ENCODE peak calls at places on chromosomes 1 and 21, in five cellular contexts. V is effector memory CD4-positive, alpha-beta T cell; N is body of pancreas; B is IMR-90; T is mesenchymal stem cell. I is an unnamed sample.

GRCh38 chr1:167455786-167456446 is 62.4 kb downstream of the CD247 start:
- DNase-seq in V (peak; percentile 45), N (no peak), B (no peak), T (peak; percentile 30), I (peak; percentile 45)

GRCh38 chr1:204152310-204153044 is 633 bp upstream of the ETNK2 start:
- DNase-seq in V (no peak), N (no peak), B (no peak), T (no peak), I (no peak)

GRCh38 chr21:31161157-31161556 is 122.9 kb upstream of the KRTAP19-8 start:
- DNase-seq in V (no peak), N (no peak), B (peak; percentile 15), T (peak; percentile 69), I (peak; percentile 57)

GRCh38 chr1:234478152-234478480 is 863 bp downstream of the TARBP1 start:
- DNase-seq in V (peak; percentile 45), N (peak; percentile 74), B (peak; percentile 28), T (no peak), I (peak; percentile 55)

GRCh38 chr1:185352067-185352466 is 35.0 kb upstream of the IVNS1ABP start:
- DNase-seq in V (no peak), N (no peak), B (peak; percentile 32), T (peak; percentile 33), I (no peak)

GRCh38 chr21:19029816-19030215 is 626.2 kb upstream of the TMPRSS15 start:
- DNase-seq in V (no peak), N (no peak), B (no peak), T (no peak), I (no peak)

GRCh38 chr1:25906644-25907300 is 553 bp upstream of the STMN1 start:
- DNase-seq in V (peak; percentile 21), N (no peak), B (no peak), T (no peak), I (peak; percentile 64)

GRCh38 chr1:224727851-224728250 is 111.7 kb downstream of the CNIH3 start:
- DNase-seq in V (no peak), N (no peak), B (no peak), T (peak; percentile 73), I (no peak)

GRCh38 chr1:186498071-186498470 is 37.2 kb upstream of the PDC start:
- DNase-seq in V (no peak), N (no peak), B (no peak), T (no peak), I (no peak)
- H3K4me1 ChIP-seq in V (no peaks in the 10 kb centered on the region), N (no peaks in the 10 kb centered on the region), B (peaks cover under 1% of the 10 kb centered on the region), T (no peaks in the 10 kb centered on the region), I (no peaks in the 10 kb centered on the region)

DNA sequence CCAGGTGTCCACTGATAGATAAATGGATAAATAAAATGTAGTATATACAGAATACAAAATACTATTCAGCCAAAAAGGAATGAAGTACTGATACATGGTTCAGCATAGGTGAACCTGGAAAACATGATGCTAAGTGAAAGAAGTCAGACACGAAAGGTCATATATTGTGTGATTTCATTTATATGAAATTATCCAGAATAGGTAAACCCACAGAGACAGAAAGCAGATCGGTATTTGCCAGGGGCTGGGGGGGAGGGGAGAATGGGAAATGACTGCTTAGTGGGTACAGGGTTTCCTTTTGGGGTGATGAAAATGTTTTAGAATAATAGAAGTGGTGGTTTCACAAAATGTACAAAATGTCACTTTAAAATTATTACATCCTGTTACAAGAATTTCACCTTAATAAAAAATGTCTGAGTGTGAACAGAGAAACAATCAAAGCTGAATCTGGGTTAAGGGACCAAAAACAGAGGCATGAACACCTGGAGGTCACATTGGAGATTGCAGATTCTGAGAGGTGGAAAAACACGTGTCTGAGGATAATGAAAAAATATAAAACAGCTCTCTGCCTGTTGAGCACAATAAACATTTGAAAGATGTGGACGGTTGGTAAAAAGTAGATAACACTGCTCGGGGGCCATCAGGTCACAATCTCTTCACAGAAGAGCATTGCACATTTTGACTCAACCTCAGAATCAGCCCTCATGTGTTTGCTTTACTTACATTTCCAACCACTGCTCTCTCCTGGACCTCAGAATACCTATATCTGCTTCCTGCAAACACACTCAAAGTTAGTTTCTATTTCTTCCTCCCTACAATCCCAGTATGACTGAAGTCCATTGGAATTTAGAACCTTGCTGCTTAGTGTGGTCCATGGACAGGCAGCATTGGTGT is 3.3 kb downstream of the SLAMF6 start:
- DNase-seq in V (no peak), N (no peak), B (no peak), T (no peak), I (no peak)
- H3K4me3 ChIP-seq in V (peak overlapping the region; percentile 49), N (no peak overlapping the region), B (no peak overlapping the region), T (no peak overlapping the region), I (no peak overlapping the region)

GRCh38 chr1:162291000-162291399 is 85.7 kb downstream of the SPATA46 start:
- DNase-seq in V (no peak), N (no peak), B (no peak), T (no peak), I (no peak)

GRCh38 chr1:162283657-162284056 is 93.0 kb downstream of the SPATA46 start:
- DNase-seq in V (no peak), N (peak; percentile 52), B (no peak), T (no peak), I (no peak)

GRCh38 chr1:162284206-162284955 is 92.3 kb downstream of the SPATA46 start:
- DNase-seq in V (no peak), N (peak; percentile 26), B (no peak), T (no peak), I (no peak)

GRCh38 chr1:162285149-162285561 is 91.5 kb downstream of the SPATA46 start:
- DNase-seq in V (no peak), N (peak; percentile 88), B (no peak), T (no peak), I (no peak)
- H3K27ac ChIP-seq in V (no peak overlapping the region), N (peak overlapping the region; percentile 74), B (no peak overlapping the region), T (no peak overlapping the region), I (no peak overlapping the region)

GRCh38 chr1:179126338-179127060 is 44.6 kb downstream of the TOR3A start:
- DNase-seq in V (no peak), N (peak; percentile 41), B (no peak), T (no peak), I (no peak)
- H3K4me1 ChIP-seq in V (no peaks in the 10 kb centered on the region), N (peaks cover 14% of the 10 kb centered on the region), B (peaks cover 16% of the 10 kb centered on the region), T (peaks cover 13% of the 10 kb centered on the region), I (no peaks in the 10 kb centered on the region)

DNA sequence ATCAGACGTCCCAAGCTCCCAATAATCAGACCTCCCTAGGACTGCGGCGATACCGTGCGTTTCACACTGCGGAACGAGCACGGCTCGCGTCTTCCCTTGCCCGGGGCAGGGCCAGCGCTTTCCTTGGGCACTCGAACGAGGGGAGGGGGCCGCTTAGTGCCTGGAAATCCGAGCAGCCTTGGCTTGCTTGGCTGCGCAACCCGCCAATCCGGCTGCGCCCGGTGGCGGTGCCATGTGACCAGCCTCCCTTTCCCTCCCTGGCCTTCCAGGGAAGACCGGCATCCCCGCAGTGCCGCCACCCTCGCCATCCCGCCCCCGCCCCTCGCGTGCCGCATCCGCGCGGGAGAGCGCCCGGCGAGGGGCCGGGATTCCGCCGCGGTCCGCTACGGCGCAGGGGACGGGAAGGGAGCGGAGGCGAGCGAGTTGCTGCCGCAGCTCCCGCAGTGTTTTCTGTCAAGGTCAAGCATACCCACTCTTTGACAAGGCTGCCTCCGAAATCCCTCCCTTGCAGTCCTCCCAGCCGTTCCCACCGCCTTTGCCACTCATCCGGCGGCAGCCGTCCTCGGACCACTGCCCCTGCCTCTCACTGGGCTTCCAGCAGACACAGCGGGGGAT is 8.3 kb upstream of the RNF19B start:
- DNase-seq in V (no peak), N (peak; percentile 64), B (peak; percentile 45), T (peak; percentile 62), I (peak; percentile 76)
- H3K4me3 ChIP-seq in V (peak overlapping the region; percentile 45), N (no peak overlapping the region), B (peak overlapping the region; percentile 43), T (peak overlapping the region; percentile 81), I (peak overlapping the region; percentile 58)

GRCh38 chr1:19754482-19754881 is 45.2 kb downstream of the TMCO4 start:
- DNase-seq in V (no peak), N (peak; percentile 39), B (no peak), T (no peak), I (no peak)

GRCh38 chr1:19759740-19760089 is 40.0 kb downstream of the TMCO4 start:
- DNase-seq in V (no peak), N (no peak), B (peak; percentile 40), T (no peak), I (peak; percentile 64)

GRCh38 chr1:19757641-19758040 is 42.1 kb downstream of the TMCO4 start:
- DNase-seq in V (no peak), N (no peak), B (no peak), T (no peak), I (no peak)

GRCh38 chr1:19756480-19756879 is 43.2 kb downstream of the TMCO4 start:
- DNase-seq in V (no peak), N (no peak), B (no peak), T (no peak), I (no peak)

GRCh38 chr1:19758227-19758830 is 41.4 kb downstream of the TMCO4 start:
- DNase-seq in V (no peak), N (no peak), B (peak; percentile 84), T (peak; percentile 86), I (peak; percentile 86)
- H3K27ac ChIP-seq in V (no peak overlapping the region), N (no peak overlapping the region), B (no peak overlapping the region), T (peak overlapping the region; percentile 20), I (peak overlapping the region; percentile 96)

GRCh38 chr1:152108899-152109222 is 6.4 kb downstream of the TCHH start:
- DNase-seq in V (no peak), N (peak; percentile 10), B (no peak), T (no peak), I (no peak)

GRCh38 chr1:152110365-152110859 is 4.8 kb downstream of the TCHH start:
- DNase-seq in V (no peak), N (peak; percentile 19), B (peak; percentile 44), T (no peak), I (no peak)

GRCh38 chr1:152107984-152108898 is 7.0 kb downstream of the TCHH start:
- DNase-seq in V (no peak), N (peak; percentile 12), B (peak; percentile 46), T (no peak), I (peak; percentile 1)

GRCh38 chr1:152109998-152110294 is 5.3 kb downstream of the TCHH start:
- DNase-seq in V (no peak), N (no peak), B (no peak), T (no peak), I (no peak)

DNA sequence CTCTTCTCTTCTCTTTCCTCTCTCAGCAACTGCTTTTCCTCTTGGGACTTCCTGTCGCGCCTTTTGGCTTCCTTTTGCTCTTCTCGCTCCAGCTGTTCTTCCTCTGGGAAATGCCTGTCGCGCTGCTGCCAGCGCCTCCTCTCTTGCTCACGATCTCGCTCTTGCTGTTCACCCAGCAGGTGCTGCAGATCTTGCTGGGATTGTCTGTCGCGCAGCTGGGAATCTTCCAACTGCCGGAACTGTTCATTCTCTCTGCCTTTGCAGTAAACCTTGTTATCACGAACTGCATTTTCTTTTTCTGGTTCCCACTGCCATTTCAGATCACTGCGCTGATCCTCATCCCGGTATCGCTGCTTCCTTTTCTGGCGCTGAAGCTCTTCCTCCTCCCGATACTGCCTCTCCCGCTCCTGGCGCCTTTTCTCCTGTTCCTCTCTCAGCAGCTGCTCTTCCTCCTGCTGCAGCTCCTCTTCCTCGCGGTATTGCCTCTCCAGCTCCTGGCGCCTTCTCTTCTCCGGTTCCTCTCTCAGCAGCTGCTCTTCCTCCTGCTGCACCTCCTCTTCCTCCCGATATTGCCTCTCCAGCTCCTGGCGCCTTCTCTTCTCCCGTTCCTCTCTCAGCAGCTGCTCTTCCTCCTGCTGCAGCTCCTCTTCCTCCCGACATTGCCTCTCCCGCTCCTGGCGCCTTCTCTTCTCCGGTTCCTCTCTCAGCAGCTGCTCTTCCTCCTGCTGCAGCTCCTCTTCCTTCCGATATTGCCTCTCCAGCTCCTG is 5.8 kb downstream of the TCHH start:
- DNase-seq in V (no peak), N (no peak), B (peak; percentile 6), T (no peak), I (no peak)
- H3K4me1 ChIP-seq in V (peaks cover 30% of the 10 kb centered on the region), N (peaks cover 54% of the 10 kb centered on the region), B (peaks cover 3% of the 10 kb centered on the region), T (no peaks in the 10 kb centered on the region), I (no peaks in the 10 kb centered on the region)